ENCODE peak calls at places on chromosomes 16 and 17, in eight cellular contexts. S is neural progenitor cell, K is SK-N-SH, E is fibroblast of lung, J is hepatocyte, M is endodermal cell, B is GM23338, V is AG04450. X is an unnamed sample.
A peak's percentile ranks its signal among the peaks of the same experiment; 100 is the strongest.

GRCh38 chr17:48113201-48113676 is 5.7 kb downstream of the SNX11 start:
- DNase-seq in S (no peak), K (no peak), E (no peak), J (no peak), M (no peak), B (no peak), V (no peak), X (peak; percentile 41)

GRCh38 chr17:80422276-80422675 is 7.3 kb downstream of the ENDOV start:
- DNase-seq in S (no peak), K (peak; percentile 36), E (no peak), J (no peak), M (no peak), B (no peak), V (no peak), X (no peak)

GRCh38 chr17:50908140-50908859 is 42.1 kb upstream of the TOB1 start:
- DNase-seq in S (no peak), K (no peak), E (no peak), J (no peak), M (peak; percentile 60), B (no peak), V (no peak), X (no peak)

GRCh38 chr17:72588961-72589360 is 468.1 kb downstream of the SOX9 start:
- DNase-seq in S (no peak), K (no peak), E (peak; percentile 51), J (peak; percentile 86), M (no peak), B (no peak), V (no peak), X (no peak)

GRCh38 chr17:49290690-49291326 is 60.2 kb upstream of the PHOSPHO1 start:
- DNase-seq in S (peak; percentile 34), K (peak; percentile 50), E (peak; percentile 49), J (peak; percentile 53), M (peak; percentile 63), B (peak; percentile 71), V (no peak), X (no peak)

GRCh38 chr17:47707884-47708283 is 13.9 kb downstream of the TBKBP1 start:
- DNase-seq in S (no peak), K (no peak), E (no peak), J (no peak), M (no peak), B (peak; percentile 39), V (no peak), X (no peak)

GRCh38 chr17:72812823-72813222 is 279.7 kb downstream of the SLC39A11 start:
- DNase-seq in S (no peak), K (no peak), E (peak; percentile 66), J (no peak), M (no peak), B (no peak), V (peak; percentile 32), X (no peak)

GRCh38 chr17:47935961-47936360 is 5.4 kb upstream of the PNPO start:
- DNase-seq in S (no peak), K (no peak), E (peak; percentile 53), J (no peak), M (no peak), B (no peak), V (peak; percentile 18), X (no peak)

GRCh38 chr17:58315281-58315711 is 13.3 kb downstream of the TSPOAP1 start:
- DNase-seq in S (no peak), K (peak; percentile 16), E (no peak), J (no peak), M (no peak), B (no peak), V (no peak), X (peak; percentile 29)

GRCh38 chr16:26593700-26594099 is 473.0 kb upstream of the C16orf82 start:
- DNase-seq in S (no peak), K (no peak), E (no peak), J (no peak), M (peak; percentile 35), B (no peak), V (no peak), X (no peak)

GRCh38 chr17:56866496-56866895 is 32.5 kb downstream of the DGKE start:
- DNase-seq in S (peak; percentile 28), K (no peak), E (no peak), J (no peak), M (no peak), B (no peak), V (no peak), X (no peak)

GRCh38 chr16:22198547-22199293 is 7.4 kb upstream of the EEF2K start:
- DNase-seq in S (no peak), K (no peak), E (peak; percentile 19), J (no peak), M (no peak), B (no peak), V (no peak), X (no peak)

GRCh38 chr17:64128787-64129514 is 993 bp downstream of the ERN1 start:
- DNase-seq in S (no peak), K (no peak), E (peak; percentile 43), J (peak; percentile 55), M (no peak), B (peak; percentile 41), V (no peak), X (peak; percentile 38)

GRCh38 chr16:86565181-86565631 is 1.4 kb upstream of the FOXC2 start:
- DNase-seq in S (no peak), K (no peak), E (no peak), J (no peak), M (no peak), B (peak; percentile 32), V (no peak), X (peak; percentile 60)

GRCh38 chr16:49858200-49859129 is 2.6 kb upstream of the ZNF423 start:
- DNase-seq in S (peak; percentile 71), K (peak; percentile 82), E (no peak), J (peak; percentile 81), M (peak; percentile 83), B (peak; percentile 78), V (no peak), X (peak; percentile 86)

GRCh38 chr17:50630524-50631194 is 4.0 kb upstream of the ABCC3 start:
- DNase-seq in S (peak; percentile 51), K (peak; percentile 89), E (no peak), J (peak; percentile 67), M (peak; percentile 95), B (peak; percentile 73), V (no peak), X (no peak)

GRCh38 chr17:16379654-16380053 is 1.2 kb upstream of the UBB start:
- DNase-seq in S (no peak), K (no peak), E (no peak), J (no peak), M (peak; percentile 64), B (no peak), V (no peak), X (no peak)

GRCh38 chr16:13168091-13168572 is 266.7 kb downstream of the SHISA9 start:
- DNase-seq in S (peak; percentile 55), K (peak; percentile 2), E (no peak), J (peak; percentile 15), M (peak; percentile 73), B (peak; percentile 88), V (no peak), X (no peak)

GRCh38 chr16:75485230-75486013 is 9.8 kb downstream of the CHST6 start:
- DNase-seq in S (no peak), K (no peak), E (no peak), J (no peak), M (no peak), B (no peak), V (no peak), X (no peak)

GRCh38 chr17:80246726-80247125 is 13.9 kb upstream of the RNF213 start:
- DNase-seq in S (no peak), K (peak; percentile 30), E (no peak), J (no peak), M (no peak), B (no peak), V (no peak), X (peak; percentile 13)

GRCh38 chr17:15181333-15181732 is 83.8 kb downstream of the PMP22 start:
- DNase-seq in S (no peak), K (no peak), E (no peak), J (no peak), M (no peak), B (no peak), V (no peak), X (no peak)

GRCh38 chr17:32558997-32559650 is 72.3 kb downstream of the CDK5R1 start:
- DNase-seq in S (no peak), K (peak; percentile 32), E (peak; percentile 5), J (no peak), M (peak; percentile 26), B (no peak), V (no peak), X (no peak)

DNA sequence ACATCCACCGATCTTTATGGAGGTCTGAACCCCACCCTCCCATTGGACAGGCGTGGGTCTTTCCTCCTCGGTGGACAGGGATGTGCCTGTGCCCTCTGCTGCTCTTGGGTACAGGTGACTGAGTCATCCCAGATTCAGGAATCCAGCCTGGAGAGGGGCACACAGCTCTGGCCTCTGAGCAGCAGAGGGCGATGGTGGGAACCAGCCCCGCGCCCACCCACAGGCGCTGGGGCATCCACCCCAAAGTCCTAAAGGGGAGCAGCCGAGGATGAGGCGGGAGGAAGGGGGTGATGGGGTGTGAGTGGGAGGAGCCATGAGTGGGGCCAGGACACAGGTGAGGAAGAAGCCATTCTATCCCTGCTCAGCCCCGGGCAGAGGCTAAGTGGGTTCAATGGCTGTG is 35.0 kb downstream of the ENGASE start:
- DNase-seq in S (peak; percentile 69), K (peak; percentile 79), E (no peak), J (no peak), M (peak; percentile 85), B (peak; percentile 56), V (no peak), X (no peak)
- TF ChIP-seq CTCF in S (peak; percentile 62), K (peak; percentile 48), E (no peak), J (peak; percentile 19), M (peak; percentile 75), B (peak; percentile 68), V (no peak), X (no peak)

GRCh38 chr16:1453316-1453715 is 9.0 kb upstream of the CCDC154 start:
- DNase-seq in S (no peak), K (no peak), E (no peak), J (no peak), M (no peak), B (no peak), V (no peak), X (no peak)
- H3K27me3 ChIP-seq in S (no peaks in the 10 kb centered on the region), K (no peaks in the 10 kb centered on the region), E (no peaks in the 10 kb centered on the region), J (no peaks in the 10 kb centered on the region), M (no peaks in the 10 kb centered on the region), B (no peaks in the 10 kb centered on the region), V (no peaks in the 10 kb centered on the region), X (no peaks in the 10 kb centered on the region)

GRCh38 chr17:78623541-78623940 is 46.3 kb upstream of the DNAH17 start:
- DNase-seq in S (no peak), K (no peak), E (no peak), J (no peak), M (no peak), B (no peak), V (no peak), X (no peak)
- TF ChIP-seq CTCF in S (no peak), K (no peak), E (no peak), J (no peak), M (no peak), B (no peak), V (no peak), X (no peak)

GRCh38 chr16:31568577-31569359 is 41.1 kb downstream of the AHSP start:
- DNase-seq in S (peak; percentile 51), K (peak; percentile 20), E (peak; percentile 1), J (no peak), M (peak; percentile 76), B (peak; percentile 76), V (no peak), X (no peak)

DNA sequence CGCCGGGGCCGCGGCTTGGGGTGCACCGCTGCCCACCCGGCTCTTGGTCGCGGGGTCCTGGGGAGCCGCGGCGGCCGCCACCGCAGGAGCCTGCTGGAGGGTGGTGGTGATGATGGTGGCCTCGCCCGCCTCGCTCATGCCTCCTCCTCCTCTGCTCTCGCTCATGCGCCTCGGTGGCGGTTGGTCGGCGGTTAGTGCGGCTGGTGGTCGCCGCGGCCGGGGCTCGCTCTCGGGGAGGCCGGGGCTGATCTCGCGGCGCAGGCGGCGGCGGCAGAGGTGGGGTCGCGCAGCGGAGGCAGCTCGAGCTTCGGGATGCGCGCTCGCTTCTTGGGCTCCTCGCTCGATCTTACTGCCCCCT is 41.6 kb downstream of the AHSP start:
- DNase-seq in S (peak; percentile 34), K (peak; percentile 18), E (no peak), J (no peak), M (peak; percentile 60), B (peak; percentile 51), V (no peak), X (no peak)
- H3K27me3 ChIP-seq in S (peaks cover 79% of the 10 kb centered on the region), K (peaks cover 8% of the 10 kb centered on the region), E (peaks cover 4% of the 10 kb centered on the region), J (peaks cover 42% of the 10 kb centered on the region), M (peaks cover 70% of the 10 kb centered on the region), B (peaks cover 82% of the 10 kb centered on the region), V (peaks cover 10% of the 10 kb centered on the region), X (no peaks in the 10 kb centered on the region)

X was measured in tibial artery.